ENCODE peak calls at places on chromosomes 4 and X, in nine cellular contexts. J is HL-60, H is GM23338, P is upper lobe of left lung, B is K562, D is Panc1, X is suprapubic skin, T is transverse colon, Y is stomach. K is an unnamed sample.

GRCh38 chrX:112846114-112846513 is 5.5 kb upstream of the AMOT start:
- DNase-seq in J (no peak), H (no peak), P (no peak), B (no peak), D (no peak), X (no peak), T (peak), Y (no peak), K (no peak)

GRCh38 chr4:88661724-88662123 is 35.9 kb downstream of the NAP1L5 start:
- DNase-seq in J (no peak), H (no peak), P (no peak), B (no peak), D (no peak), X (no peak), T (no peak), Y (no peak), K (no peak)

GRCh38 chrX:120299928-120300327 is 11.3 kb downstream of the TMEM255A start:
- DNase-seq in J (no peak), H (peak), P (no peak), B (no peak), D (no peak), X (no peak), T (no peak), Y (no peak), K (no peak)

GRCh38 chr4:170091069-170091696 is 1.4 kb upstream of the AADAT start:
- DNase-seq in J (no peak), H (peak), P (no peak), B (no peak), D (no peak), X (no peak), T (no peak), Y (no peak), K (no peak)

GRCh38 chrX:17161991-17162390 is 213.0 kb upstream of the NHS start:
- DNase-seq in J (no peak), H (no peak), P (no peak), B (no peak), D (no peak), X (no peak), T (no peak), Y (no peak), K (no peak)

GRCh38 chr4:173857828-173858227 is 327.8 kb upstream of the HAND2 start:
- DNase-seq in J (no peak), H (no peak), P (no peak), B (no peak), D (no peak), X (no peak), T (no peak), Y (no peak), K (no peak)

GRCh38 chr4:185773419-185773818 is 38.6 kb downstream of the SORBS2 start:
- DNase-seq in J (no peak), H (peak), P (peak), B (no peak), D (no peak), X (no peak), T (no peak), Y (peak), K (no peak)

GRCh38 chr4:38313999-38314561 is 349.9 kb upstream of the KLF3 start:
- DNase-seq in J (no peak), H (no peak), P (no peak), B (no peak), D (no peak), X (no peak), T (peak), Y (no peak), K (no peak)

GRCh38 chr4:142817442-142817841 is 28.7 kb downstream of the INPP4B start:
- DNase-seq in J (peak), H (no peak), P (no peak), B (no peak), D (no peak), X (peak), T (no peak), Y (no peak), K (peak)

GRCh38 chr4:4427478-4427870 is 40.6 kb downstream of the NSG1 start:
- DNase-seq in J (no peak), H (no peak), P (no peak), B (no peak), D (no peak), X (no peak), T (no peak), Y (no peak), K (peak)

GRCh38 chrX:84188320-84188834 is 378 bp upstream of the RPS6KA6 start:
- DNase-seq in J (no peak), H (peak), P (peak), B (no peak), D (no peak), X (peak), T (peak), Y (peak), K (no peak)

GRCh38 chrX:152405561-152405960 is 45.6 kb downstream of the GABRA3 start:
- DNase-seq in J (no peak), H (peak), P (no peak), B (no peak), D (no peak), X (no peak), T (no peak), Y (no peak), K (no peak)

GRCh38 chr4:5971077-5971447 is 47.2 kb downstream of the C4orf50 start:
- DNase-seq in J (no peak), H (peak), P (no peak), B (peak), D (no peak), X (no peak), T (no peak), Y (peak), K (no peak)

GRCh38 chr4:64857198-64857597 is 447.9 kb upstream of the TECRL start:
- DNase-seq in J (no peak), H (no peak), P (no peak), B (no peak), D (no peak), X (no peak), T (no peak), Y (no peak), K (no peak)

GRCh38 chr4:8297691-8298485 is 28.3 kb downstream of the HTRA3 start:
- DNase-seq in J (no peak), H (no peak), P (peak), B (no peak), D (no peak), X (peak), T (peak), Y (no peak), K (no peak)

GRCh38 chr4:152090543-152090942 is 329.7 kb upstream of the GATB start:
- DNase-seq in J (no peak), H (no peak), P (no peak), B (no peak), D (no peak), X (no peak), T (no peak), Y (no peak), K (no peak)

GRCh38 chrX:136354201-136354600 is 53.4 kb downstream of the ADGRG4 start:
- DNase-seq in J (no peak), H (no peak), P (no peak), B (no peak), D (no peak), X (no peak), T (no peak), Y (no peak), K (no peak)

GRCh38 chr4:78592104-78592783 is 40.7 kb downstream of the ANXA3 start:
- DNase-seq in J (peak), H (peak), P (no peak), B (peak), D (no peak), X (no peak), T (no peak), Y (no peak), K (no peak)

GRCh38 chr4:61254406-61254805 is 54.3 kb downstream of the ADGRL3 start:
- DNase-seq in J (no peak), H (no peak), P (no peak), B (no peak), D (no peak), X (no peak), T (no peak), Y (no peak), K (no peak)

GRCh38 chrX:6446588-6446987 is 88.3 kb downstream of the VCX3A start:
- DNase-seq in J (no peak), H (no peak), P (no peak), B (no peak), D (no peak), X (no peak), T (no peak), Y (no peak), K (no peak)

GRCh38 chrX:16711219-16712115 is 1.0 kb downstream of the CTPS2 start:
- DNase-seq in J (no peak), H (peak), P (no peak), B (peak), D (no peak), X (peak), T (no peak), Y (no peak), K (no peak)

GRCh38 chr4:88457307-88458090 is 580 bp downstream of the HERC5 start:
- DNase-seq in J (peak), H (peak), P (peak), B (no peak), D (no peak), X (peak), T (peak), Y (peak), K (peak)

GRCh38 chrX:103685396-103685795 is 1.1 kb downstream of the MORF4L2 start:
- DNase-seq in J (no peak), H (no peak), P (no peak), B (peak), D (no peak), X (no peak), T (no peak), Y (no peak), K (no peak)

GRCh38 chrX:41723821-41724220 is at the start of gene GPR82:
- DNase-seq in J (peak), H (no peak), P (no peak), B (no peak), D (no peak), X (no peak), T (no peak), Y (no peak), K (no peak)

GRCh38 chr4:166143227-166143626 is 270.2 kb downstream of the TLL1 start:
- DNase-seq in J (no peak), H (no peak), P (no peak), B (no peak), D (no peak), X (no peak), T (no peak), Y (no peak), K (no peak)

GRCh38 chr4:56468097-56468422 is 643 bp downstream of the SRP72 start:
- DNase-seq in J (no peak), H (no peak), P (peak), B (peak), D (no peak), X (no peak), T (peak), Y (peak), K (peak)

GRCh38 chrX:44580466-44580865 is 37.8 kb upstream of the FUNDC1 start:
- DNase-seq in J (no peak), H (no peak), P (no peak), B (no peak), D (peak), X (no peak), T (no peak), Y (no peak), K (no peak)

GRCh38 chr4:159103406-159104131 is 690 bp downstream of the RAPGEF2 start:
- DNase-seq in J (peak), H (peak), P (peak), B (peak), D (no peak), X (peak), T (peak), Y (peak), K (no peak)

GRCh38 chr4:77156912-77157858 is at the start of gene CCNG2:
- DNase-seq in J (peak), H (peak), P (peak), B (peak), D (no peak), X (peak), T (peak), Y (peak), K (no peak)

GRCh38 chr4:76679691-76680090 is 218.3 kb downstream of the SOWAHB start:
- DNase-seq in J (no peak), H (no peak), P (peak), B (no peak), D (no peak), X (no peak), T (no peak), Y (no peak), K (no peak)

GRCh38 chr4:157128395-157128794 is 52.4 kb downstream of the GLRB start:
- DNase-seq in J (no peak), H (peak), P (no peak), B (no peak), D (peak), X (no peak), T (no peak), Y (no peak), K (peak)

GRCh38 chrX:12974217-12974796 is 603 bp upstream of the TMSB4X start:
- DNase-seq in J (peak), H (peak), P (peak), B (peak), D (no peak), X (peak), T (peak), Y (peak), K (no peak)

GRCh38 chrX:12974797-12975669 is at the start of gene TMSB4X:
- DNase-seq in J (peak), H (peak), P (peak), B (peak), D (no peak), X (peak), T (peak), Y (peak), K (no peak)

GRCh38 chrX:12972239-12972638 is 2.7 kb upstream of the TMSB4X start:
- DNase-seq in J (peak), H (no peak), P (no peak), B (no peak), D (no peak), X (no peak), T (no peak), Y (no peak), K (no peak)

GRCh38 chrX:12972867-12973560 is 1.9 kb upstream of the TMSB4X start:
- DNase-seq in J (no peak), H (no peak), P (no peak), B (no peak), D (no peak), X (no peak), T (no peak), Y (no peak), K (no peak)

GRCh38 chrX:12973561-12974216 is 1.2 kb upstream of the TMSB4X start:
- DNase-seq in J (peak), H (no peak), P (peak), B (no peak), D (no peak), X (peak), T (no peak), Y (peak), K (no peak)
- TF ChIP-seq POLR2AphosphoS5 in J (no peak), H (no peak), P (no peak), B (no peak), D (no peak), X (no peak), T (no peak), Y (no peak), K (no peak)

GRCh38 chrX:45619290-45619689 is 418.6 kb upstream of the DIPK2B start:
- DNase-seq in J (no peak), H (no peak), P (no peak), B (no peak), D (no peak), X (no peak), T (no peak), Y (no peak), K (no peak)
- TF ChIP-seq POLR2AphosphoS5 in J (no peak), H (no peak), P (no peak), B (no peak), D (no peak), X (no peak), T (no peak), Y (no peak), K (no peak)

GRCh38 chr4:83643036-83643435 is 107.1 kb downstream of the GPAT3 start:
- DNase-seq in J (no peak), H (no peak), P (no peak), B (no peak), D (no peak), X (no peak), T (no peak), Y (no peak), K (no peak)
- TF ChIP-seq POLR2AphosphoS5 in J (no peak), H (no peak), P (no peak), B (no peak), D (no peak), X (no peak), T (no peak), Y (no peak), K (no peak)

GRCh38 chrX:22445880-22446279 is 173.2 kb downstream of the CBLL2 start:
- DNase-seq in J (no peak), H (no peak), P (no peak), B (no peak), D (no peak), X (no peak), T (no peak), Y (no peak), K (no peak)
- TF ChIP-seq POLR2AphosphoS5 in J (no peak), H (no peak), P (no peak), B (no peak), D (no peak), X (no peak), T (no peak), Y (no peak), K (no peak)

GRCh38 chrX:110045988-110046387 is 43.1 kb downstream of the TMEM164 start:
- DNase-seq in J (no peak), H (peak), P (no peak), B (no peak), D (no peak), X (no peak), T (no peak), Y (no peak), K (no peak)
- TF ChIP-seq POLR2AphosphoS5 in J (no peak), H (no peak), P (no peak), B (no peak), D (no peak), X (no peak), T (no peak), Y (no peak), K (no peak)

GRCh38 chr4:53865031-53865430 is 199.4 kb downstream of the CHIC2 start:
- DNase-seq in J (no peak), H (no peak), P (no peak), B (no peak), D (no peak), X (no peak), T (no peak), Y (no peak), K (no peak)
- TF ChIP-seq POLR2AphosphoS5 in J (no peak), H (no peak), P (no peak), B (no peak), D (no peak), X (no peak), T (no peak), Y (no peak), K (no peak)

GRCh38 chr4:150280081-150280950 is 202.1 kb downstream of the DCLK2 start:
- DNase-seq in J (peak), H (no peak), P (no peak), B (no peak), D (no peak), X (no peak), T (no peak), Y (no peak), K (no peak)

GRCh38 chr4:150286656-150287055 is 208.4 kb downstream of the DCLK2 start:
- DNase-seq in J (no peak), H (no peak), P (no peak), B (no peak), D (no peak), X (no peak), T (no peak), Y (no peak), K (no peak)

GRCh38 chr4:150283689-150284088 is 205.4 kb downstream of the DCLK2 start:
- DNase-seq in J (no peak), H (no peak), P (no peak), B (no peak), D (no peak), X (no peak), T (no peak), Y (no peak), K (no peak)

GRCh38 chr4:150278206-150278605 is 200.0 kb downstream of the DCLK2 start:
- DNase-seq in J (no peak), H (no peak), P (no peak), B (no peak), D (no peak), X (no peak), T (no peak), Y (no peak), K (no peak)

GRCh38 chr4:150280975-150281374 is 202.7 kb downstream of the DCLK2 start:
- DNase-seq in J (no peak), H (no peak), P (no peak), B (no peak), D (no peak), X (no peak), T (no peak), Y (no peak), K (no peak)
- TF ChIP-seq POLR2AphosphoS5 in J (no peak), H (no peak), P (no peak), B (no peak), D (no peak), X (no peak), T (no peak), Y (no peak), K (no peak)

DNA sequence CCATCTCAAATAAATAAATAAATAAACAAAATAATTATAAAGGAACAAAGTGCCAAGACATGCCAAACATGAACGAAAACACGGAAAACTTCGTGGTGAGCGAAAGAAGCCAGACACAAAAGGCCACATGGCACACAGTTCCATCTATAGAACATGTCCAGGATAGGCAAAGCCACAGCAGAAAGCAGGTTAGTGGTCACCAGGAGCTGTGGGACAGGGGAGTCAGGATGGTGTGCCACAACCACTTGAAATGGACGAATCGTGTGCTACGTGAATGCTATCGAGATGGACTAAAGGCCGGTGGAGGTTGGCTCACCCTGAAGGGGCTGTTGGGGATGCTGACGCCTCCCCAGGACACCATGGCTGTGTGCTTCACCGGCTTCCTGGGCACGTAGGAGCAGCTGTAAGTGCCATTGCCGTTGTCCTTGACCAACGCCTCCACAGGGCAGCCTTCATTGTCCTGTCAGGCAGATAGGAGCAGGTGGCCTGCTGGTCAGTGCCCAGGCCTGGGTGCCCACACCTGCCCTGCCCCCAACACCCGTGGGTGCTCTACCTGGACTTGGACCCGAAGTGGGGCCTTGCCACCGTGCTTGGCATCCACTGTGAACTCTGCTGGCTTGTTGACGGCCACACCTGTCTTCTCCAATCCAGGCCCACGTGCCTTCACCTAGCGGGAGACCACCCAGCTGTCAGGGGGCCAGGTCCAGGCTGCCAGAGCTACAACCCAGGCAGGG is 10.6 kb downstream of the FLNA start:
- DNase-seq in J (no peak), H (no peak), P (no peak), B (no peak), D (no peak), X (no peak), T (no peak), Y (no peak), K (no peak)
- TF ChIP-seq POLR2AphosphoS5 in J (peak), H (no peak), P (no peak), B (no peak), D (no peak), X (no peak), T (no peak), Y (no peak), K (no peak)

DNA sequence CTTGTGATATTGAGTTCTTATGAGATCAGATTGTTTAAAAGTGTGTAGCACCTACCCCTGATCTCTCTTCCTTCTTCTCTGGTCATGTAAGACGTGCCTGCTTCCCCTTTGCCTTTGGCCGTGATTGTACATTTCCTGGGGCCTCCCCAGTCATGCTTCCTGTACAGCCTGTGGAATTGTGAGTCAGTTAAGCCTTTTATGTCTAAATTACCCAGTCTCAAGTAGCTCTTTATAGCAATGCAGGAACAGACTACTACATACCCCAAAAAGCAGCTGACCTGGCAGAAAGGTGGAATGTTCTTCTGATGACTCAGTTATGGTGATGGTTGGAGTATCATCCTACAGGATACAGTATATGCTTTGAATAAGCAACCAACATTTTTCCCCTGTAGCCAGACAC is 11.4 kb upstream of the MCUB start:
- DNase-seq in J (peak), H (no peak), P (peak), B (no peak), D (no peak), X (no peak), T (no peak), Y (no peak), K (no peak)
- TF ChIP-seq POLR2AphosphoS5 in J (no peak), H (no peak), P (no peak), B (no peak), D (no peak), X (no peak), T (no peak), Y (no peak), K (no peak)

K was measured in HCT116.